ENCODE peak calls at places on chromosomes 1 and 21, in seven cellular contexts. J is colonic mucosa, V is aorta, L is lower lobe of right lung, T is NT2/D1, A is SK-N-SH, Y is psoas muscle. K is an unnamed sample.

GRCh38 chr1:11448375-11449085 is 30.4 kb upstream of the DISP3 start:
- DNase-seq in A (no peak), L (no peak), T (no peak), Y (no peak), J (no peak), V (no peak), K (no peak)

GRCh38 chr1:84164156-84164555 is 20.1 kb downstream of the PRKACB start:
- DNase-seq in V (no peak), T (no peak), A (no peak), J (no peak), L (no peak), Y (no peak), K (no peak)

GRCh38 chr1:27137022-27137542 is 17.8 kb downstream of the SLC9A1 start:
- DNase-seq in V (no peak), Y (peak; percentile 78), A (no peak), T (no peak), J (peak; percentile 60), L (peak; percentile 91), K (no peak)

GRCh38 chr1:33281554-33282303 is 25.4 kb downstream of the ZNF362 start:
- DNase-seq in A (no peak), Y (peak; percentile 43), V (peak; percentile 41), J (no peak), L (no peak), T (no peak), K (no peak)

GRCh38 chr1:235266325-235266724 is 61.7 kb downstream of the ARID4B start:
- DNase-seq in J (no peak), Y (no peak), A (peak; percentile 34), T (no peak), V (no peak), L (no peak), K (no peak)

GRCh38 chr1:53121319-53122172 is 20.9 kb downstream of the SLC1A7 start:
- DNase-seq in A (peak; percentile 62), V (no peak), L (no peak), J (no peak), Y (peak; percentile 83), T (no peak), K (no peak)

GRCh38 chr1:15834406-15835204 is 12.9 kb upstream of the SPEN start:
- DNase-seq in Y (peak; percentile 93), T (peak; percentile 75), A (peak; percentile 89), V (peak; percentile 95), J (peak; percentile 91), L (peak; percentile 92), K (peak; percentile 83)

GRCh38 chr1:79004916-79005315 is 1.6 kb downstream of the ADGRL4 start:
- DNase-seq in J (no peak), A (no peak), V (no peak), Y (no peak), T (no peak), L (no peak), K (no peak)

DNA sequence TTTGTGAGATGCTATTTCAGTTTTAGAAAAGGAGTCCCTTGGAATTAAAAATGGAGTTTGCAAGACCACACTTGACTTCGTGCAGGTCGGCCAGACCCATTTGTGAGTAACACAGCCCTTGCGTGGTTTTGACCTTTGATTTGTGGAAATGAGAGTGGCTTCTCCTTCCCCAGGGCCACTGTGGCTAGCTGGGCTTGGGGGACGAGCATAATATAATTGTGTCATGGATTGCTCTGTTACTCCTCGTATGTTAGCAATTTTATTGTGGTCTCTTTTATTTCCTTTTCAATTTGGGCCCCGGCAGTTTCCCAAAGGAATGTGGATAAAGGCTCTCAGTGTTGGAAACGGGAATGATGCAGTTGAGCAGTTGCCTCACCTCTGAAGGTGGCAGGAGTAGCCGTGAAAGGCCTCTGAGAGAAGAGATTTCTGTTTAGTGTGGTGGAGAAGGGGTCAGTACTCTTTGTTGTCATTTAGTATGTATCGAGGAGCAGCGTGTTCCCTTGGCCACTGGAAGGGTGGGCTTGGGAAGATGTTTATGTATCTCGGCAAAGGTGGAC is 194.6 kb downstream of the PBX1 start:
- DNase-seq in J (no peak), Y (no peak), V (no peak), A (no peak), L (no peak), T (no peak), K (no peak)
- H3K4me1 ChIP-seq in J (no peaks in the 10 kb centered on the region), Y (peaks cover 54% of the 10 kb centered on the region), V (no peaks in the 10 kb centered on the region), A (peaks cover 21% of the 10 kb centered on the region), L (peaks cover 10% of the 10 kb centered on the region), T (no peaks in the 10 kb centered on the region), K (no peaks in the 10 kb centered on the region)

GRCh38 chr1:115074839-115075534 is 14.3 kb downstream of the TSPAN2 start:
- DNase-seq in Y (no peak), J (no peak), V (no peak), L (no peak), T (no peak), A (no peak), K (no peak)
- H3K4me1 ChIP-seq in Y (peaks cover 8% of the 10 kb centered on the region), J (no peaks in the 10 kb centered on the region), V (peaks cover 12% of the 10 kb centered on the region), L (no peaks in the 10 kb centered on the region), T (no peaks in the 10 kb centered on the region), A (peaks cover 6% of the 10 kb centered on the region), K (no peaks in the 10 kb centered on the region)

DNA sequence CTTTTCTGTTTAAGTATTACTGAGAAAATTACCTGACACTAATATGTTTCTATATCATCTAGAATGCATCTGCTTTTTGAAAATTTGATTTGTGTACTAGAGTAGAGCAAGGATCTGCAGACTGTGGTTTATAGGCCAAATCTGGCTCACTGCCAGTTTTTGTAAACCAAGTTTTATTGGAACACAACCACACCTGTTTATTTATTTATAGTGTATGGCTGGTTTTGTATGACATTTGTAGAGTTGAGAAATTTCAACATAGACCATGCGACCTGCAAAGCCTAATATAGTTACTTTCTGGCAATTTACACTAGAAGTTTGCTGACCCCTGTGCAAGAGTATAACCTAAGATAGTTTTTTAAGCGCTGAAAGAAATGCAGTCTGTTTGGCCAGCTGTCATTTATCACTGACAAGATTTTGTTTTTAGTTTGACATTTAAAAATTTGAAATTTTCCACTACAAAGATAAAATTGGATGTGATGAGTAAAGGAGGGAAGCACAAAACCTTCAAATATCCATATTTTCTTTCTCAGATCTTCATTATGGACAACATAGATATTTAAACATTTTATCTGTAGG is 36.1 kb upstream of the CACYBP start:
- DNase-seq in Y (no peak), V (no peak), L (no peak), T (no peak), A (no peak), J (peak; percentile 77), K (no peak)
- H3K4me1 ChIP-seq in Y (peaks cover 25% of the 10 kb centered on the region), V (peaks cover 7% of the 10 kb centered on the region), L (peaks cover 56% of the 10 kb centered on the region), T (no peaks in the 10 kb centered on the region), A (peaks cover 2% of the 10 kb centered on the region), J (peaks cover 17% of the 10 kb centered on the region), K (peaks cover 2% of the 10 kb centered on the region)

GRCh38 chr1:21327566-21328323 is 37.5 kb upstream of the ECE1 start:
- DNase-seq in L (no peak), T (no peak), J (no peak), V (no peak), A (no peak), Y (no peak), K (no peak)

GRCh38 chr1:21325231-21325718 is 35.0 kb upstream of the ECE1 start:
- DNase-seq in A (no peak), V (no peak), T (no peak), J (no peak), Y (no peak), L (peak; percentile 57), K (no peak)

GRCh38 chr1:21325731-21326387 is 35.6 kb upstream of the ECE1 start:
- DNase-seq in A (no peak), Y (no peak), L (no peak), V (no peak), T (no peak), J (no peak), K (no peak)

GRCh38 chr1:21324368-21325137 is 34.3 kb upstream of the ECE1 start:
- DNase-seq in A (peak; percentile 76), Y (peak; percentile 87), L (peak; percentile 84), J (peak; percentile 82), V (peak; percentile 94), T (no peak), K (peak; percentile 79)

DNA sequence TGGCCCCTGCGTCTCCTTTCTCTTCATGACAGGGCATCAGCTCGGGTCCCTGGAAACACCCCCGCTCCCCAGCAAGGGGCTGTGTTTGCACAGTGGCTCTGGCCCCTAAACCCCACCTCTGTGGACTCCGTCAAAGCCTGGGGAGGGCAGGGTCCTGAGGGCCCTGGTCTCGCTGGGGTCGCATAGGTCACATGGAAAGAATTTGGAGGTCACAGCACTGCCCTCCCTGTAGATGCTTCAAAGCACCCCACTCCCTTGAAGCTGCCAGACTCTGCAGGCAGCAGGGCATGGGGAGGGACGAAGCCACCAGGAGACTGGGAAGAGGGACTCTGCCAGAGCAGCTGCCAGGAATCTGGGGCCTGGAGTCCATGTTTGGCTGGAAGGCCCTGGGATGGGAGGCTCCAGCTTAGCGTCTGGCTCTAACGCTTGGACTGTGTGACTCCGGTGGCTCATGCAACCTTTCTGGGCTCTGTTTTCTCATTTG is 36.6 kb upstream of the ECE1 start:
- DNase-seq in A (no peak), T (no peak), Y (peak; percentile 73), L (no peak), V (peak; percentile 85), J (no peak), K (no peak)
- H3K4me1 ChIP-seq in A (peaks cover 59% of the 10 kb centered on the region), T (peaks cover 42% of the 10 kb centered on the region), Y (peaks cover 22% of the 10 kb centered on the region), L (peaks cover 75% of the 10 kb centered on the region), V (peaks cover 6% of the 10 kb centered on the region), J (peaks cover 31% of the 10 kb centered on the region), K (peaks cover 56% of the 10 kb centered on the region)

DNA sequence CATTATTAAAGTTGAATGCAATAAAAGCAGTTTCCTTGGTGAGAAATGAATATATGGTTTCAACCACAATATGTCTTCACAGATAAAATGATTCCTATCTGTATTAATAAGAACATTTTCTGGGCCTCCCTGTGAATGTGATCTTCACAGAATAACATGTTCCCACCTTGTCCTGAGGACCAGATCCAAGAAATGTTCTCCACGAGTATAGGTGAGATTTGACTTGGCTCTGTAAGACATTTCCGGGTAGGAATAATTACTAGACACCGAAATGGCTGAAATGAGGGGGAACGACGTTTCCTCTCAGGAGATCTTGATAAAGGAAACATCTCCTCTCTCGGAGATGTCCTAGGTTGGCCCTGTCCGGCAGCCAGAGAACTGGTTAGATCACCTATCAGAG is 61.4 kb downstream of the CLIC6 start:
- DNase-seq in T (no peak), Y (no peak), V (no peak), L (no peak), A (no peak), J (no peak), K (no peak)
- H3K4me1 ChIP-seq in T (no peaks in the 10 kb centered on the region), Y (peaks cover 13% of the 10 kb centered on the region), V (no peaks in the 10 kb centered on the region), L (no peaks in the 10 kb centered on the region), A (no peaks in the 10 kb centered on the region), J (no peaks in the 10 kb centered on the region), K (peaks cover 3% of the 10 kb centered on the region)